ENCODE peak calls at places on chromosomes 1 and 21, in five cellular contexts. T is OCI-LY7, F is pancreas, Z is thyroid gland, U is H9. A is an unnamed sample.
A peak's percentile ranks its signal among the peaks of the same experiment; 100 is the strongest.

GRCh38 chr1:17348593-17349234 is 23.3 kb upstream of the PADI6 start:
- DNase-seq in T (peak; percentile 9), F (no peak), Z (no peak), U (no peak), A (no peak)

GRCh38 chr21:37437376-37438080 is 71.0 kb downstream of the DYRK1A start:
- DNase-seq in T (no peak), F (no peak), Z (no peak), U (no peak), A (no peak)

GRCh38 chr1:14113841-14114567 is 414.0 kb downstream of the PRDM2 start:
- DNase-seq in T (peak; percentile 92), F (peak; percentile 23), Z (peak; percentile 73), U (peak; percentile 88), A (no peak)

GRCh38 chr21:46323227-46323709 is 402 bp downstream of the C21orf58 start:
- DNase-seq in T (peak; percentile 58), F (no peak), Z (no peak), U (no peak), A (no peak)

GRCh38 chr21:28675265-28676041 is 317.2 kb downstream of the LTN1 start:
- DNase-seq in T (no peak), F (no peak), Z (no peak), U (no peak), A (no peak)

GRCh38 chr1:84143796-84144565 is at the start of gene PRKACB:
- DNase-seq in T (peak; percentile 86), F (no peak), Z (no peak), U (no peak), A (peak; percentile 5)

GRCh38 chr1:193077991-193078390 is 18.6 kb downstream of the RO60 start:
- DNase-seq in T (no peak), F (no peak), Z (no peak), U (no peak), A (no peak)

GRCh38 chr1:1041092-1041503 is 21.2 kb downstream of the AGRN start:
- DNase-seq in T (no peak), F (no peak), Z (no peak), U (peak; percentile 85), A (no peak)

GRCh38 chr1:24910751-24911650 is 19.1 kb downstream of the RUNX3 start:
- DNase-seq in T (no peak), F (no peak), Z (no peak), U (no peak), A (peak; percentile 89)

GRCh38 chr1:213988639-213989070 is 882 bp downstream of the PROX1 start:
- DNase-seq in T (no peak), F (peak; percentile 33), Z (peak; percentile 64), U (no peak), A (no peak)

GRCh38 chr1:143698016-143698415 is 273.8 kb downstream of the FAM72C start:
- DNase-seq in T (peak; percentile 7), F (peak; percentile 42), Z (peak; percentile 19), U (no peak), A (no peak)

GRCh38 chr1:110086959-110087358 is 16.5 kb upstream of the ALX3 start:
- DNase-seq in T (no peak), F (no peak), Z (no peak), U (no peak), A (no peak)

GRCh38 chr1:101262601-101263348 is 26.0 kb downstream of the S1PR1 start:
- DNase-seq in T (no peak), F (no peak), Z (no peak), U (no peak), A (no peak)

GRCh38 chr1:225871374-225872074 is 10.7 kb downstream of the TMEM63A start:
- DNase-seq in T (no peak), F (no peak), Z (no peak), U (no peak), A (no peak)

GRCh38 chr1:68115308-68115707 is 64.9 kb upstream of the DIRAS3 start:
- DNase-seq in T (no peak), F (no peak), Z (no peak), U (no peak), A (no peak)

GRCh38 chr1:48258106-48258505 is 35.6 kb downstream of the SLC5A9 start:
- DNase-seq in T (no peak), F (no peak), Z (no peak), U (no peak), A (no peak)

GRCh38 chr1:230327892-230328284 is 98.2 kb downstream of the PGBD5 start:
- DNase-seq in T (no peak), F (no peak), Z (no peak), U (peak; percentile 61), A (no peak)

GRCh38 chr21:39655589-39655988 is 42.8 kb downstream of the B3GALT5 start:
- DNase-seq in T (no peak), F (no peak), Z (no peak), U (no peak), A (no peak)

GRCh38 chr1:6646499-6647148 is 22.0 kb downstream of the THAP3 start:
- DNase-seq in T (peak; percentile 65), F (no peak), Z (peak; percentile 50), U (peak; percentile 40), A (no peak)

GRCh38 chr21:32359719-32360260 is 33.0 kb downstream of the URB1 start:
- DNase-seq in T (peak; percentile 7), F (no peak), Z (no peak), U (no peak), A (no peak)

GRCh38 chr21:37531402-37532042 is 164.9 kb downstream of the DYRK1A start:
- DNase-seq in T (no peak), F (no peak), Z (peak; percentile 69), U (no peak), A (no peak)

GRCh38 chr21:17660449-17660848 is 47.7 kb upstream of the BTG3 start:
- DNase-seq in T (no peak), F (no peak), Z (no peak), U (no peak), A (no peak)

GRCh38 chr1:182809414-182809957 is 19.9 kb downstream of the NPL start:
- DNase-seq in T (no peak), F (no peak), Z (no peak), U (no peak), A (no peak)

GRCh38 chr1:229600229-229600628 is 25.7 kb downstream of the TAF5L start:
- DNase-seq in T (no peak), F (no peak), Z (no peak), U (no peak), A (no peak)

GRCh38 chr1:115299266-115299665 is 38.8 kb downstream of the NGF start:
- DNase-seq in T (no peak), F (no peak), Z (no peak), U (no peak), A (no peak)

GRCh38 chr1:99663501-99663900 is 17.6 kb downstream of the PALMD start:
- DNase-seq in T (no peak), F (no peak), Z (no peak), U (no peak), A (no peak)

GRCh38 chr1:99660496-99660895 is 14.6 kb downstream of the PALMD start:
- DNase-seq in T (no peak), F (no peak), Z (no peak), U (no peak), A (no peak)

GRCh38 chr1:99661780-99662179 is 15.9 kb downstream of the PALMD start:
- DNase-seq in T (no peak), F (no peak), Z (no peak), U (no peak), A (no peak)

GRCh38 chr1:99665212-99665611 is 19.3 kb downstream of the PALMD start:
- DNase-seq in T (no peak), F (no peak), Z (no peak), U (no peak), A (no peak)

GRCh38 chr1:99662581-99663208 is 16.8 kb downstream of the PALMD start:
- DNase-seq in T (no peak), F (no peak), Z (peak; percentile 38), U (no peak), A (no peak)
- H3K4me1 ChIP-seq in T (no peaks in the 10 kb centered on the region), F (no peaks in the 10 kb centered on the region), Z (peaks cover 27% of the 10 kb centered on the region), U (peaks cover 2% of the 10 kb centered on the region), A (no peaks in the 10 kb centered on the region)

DNA sequence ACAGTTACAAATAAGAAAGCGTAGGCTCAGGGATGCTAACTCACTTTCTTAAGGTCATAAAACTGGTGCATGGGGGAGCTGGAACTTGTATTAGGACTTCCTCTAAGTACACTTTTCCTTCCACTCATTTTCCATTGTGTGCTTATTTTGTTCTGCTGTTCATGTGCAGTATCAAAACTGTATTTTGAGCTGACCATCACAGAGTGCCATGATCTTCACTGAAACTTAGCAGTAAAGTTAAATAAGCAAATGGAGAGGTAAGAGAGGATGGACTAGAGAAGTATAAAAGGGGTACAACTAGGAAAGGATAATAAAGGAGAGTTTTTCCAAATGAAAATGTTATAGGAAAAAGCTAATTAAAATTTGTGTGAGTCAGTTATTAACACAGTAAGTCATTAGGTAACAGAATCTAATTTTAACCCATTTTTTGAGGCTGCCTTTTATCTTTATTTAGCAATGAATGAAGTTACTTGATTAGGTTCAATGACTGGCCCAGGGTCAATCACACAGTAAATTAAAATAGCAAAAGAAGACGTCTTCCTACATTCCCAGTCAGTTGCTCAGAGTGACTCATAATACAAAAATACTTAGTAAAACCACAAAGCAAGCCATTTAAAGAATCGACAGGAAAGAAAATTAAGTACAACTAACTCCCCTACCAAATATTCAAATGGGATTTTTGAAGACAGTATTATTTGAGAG is 165.8 kb upstream of the C1orf105 start:
- DNase-seq in T (no peak), F (no peak), Z (no peak), U (no peak), A (no peak)
- TF ChIP-seq CTCF in T (no peak), F (no peak), Z (no peak), U (no peak), A (no peak)

GRCh38 chr1:203300441-203301330 is 4.6 kb upstream of the BTG2 start:
- DNase-seq in T (no peak), F (no peak), Z (no peak), U (no peak), A (no peak)

GRCh38 chr1:203302461-203302860 is 2.9 kb upstream of the BTG2 start:
- DNase-seq in T (no peak), F (no peak), Z (no peak), U (no peak), A (no peak)

GRCh38 chr1:203296456-203297073 is 8.8 kb upstream of the BTG2 start:
- DNase-seq in T (no peak), F (no peak), Z (no peak), U (no peak), A (no peak)

GRCh38 chr1:203301331-203301668 is 4.0 kb upstream of the BTG2 start:
- DNase-seq in T (no peak), F (no peak), Z (no peak), U (no peak), A (no peak)

GRCh38 chr1:203299180-203299579 is 6.1 kb upstream of the BTG2 start:
- DNase-seq in T (peak; percentile 94), F (no peak), Z (no peak), U (no peak), A (no peak)
- H3K4me1 ChIP-seq in T (peaks cover 100% of the 10 kb centered on the region), F (no peaks in the 10 kb centered on the region), Z (no peaks in the 10 kb centered on the region), U (no peaks in the 10 kb centered on the region), A (peaks cover 40% of the 10 kb centered on the region)

GRCh38 chr1:94463765-94464330 is 45.7 kb downstream of the ABCD3 start:
- DNase-seq in T (peak; percentile 56), F (no peak), Z (no peak), U (no peak), A (no peak)

GRCh38 chr1:94462606-94463005 is 44.4 kb downstream of the ABCD3 start:
- DNase-seq in T (no peak), F (no peak), Z (no peak), U (no peak), A (no peak)

GRCh38 chr1:94463056-94463764 is 45.0 kb downstream of the ABCD3 start:
- DNase-seq in T (no peak), F (no peak), Z (no peak), U (no peak), A (no peak)
- TF ChIP-seq CTCF in T (no peak), F (no peak), Z (no peak), U (no peak), A (no peak)

A was measured in CD8-positive, alpha-beta T cell.